ENCODE peak calls at places on chromosomes 12 and 14, in ten cellular contexts. P is dorsolateral prefrontal cortex, E is MM.1S, B is A549, T is AG04450, I is left ventricle myocardium inferior, O is neural progenitor cell, D is uterus, K is PC-9, N is ovary. H is an unnamed sample.

GRCh38 chr14:60349663-60350365 is 100.8 kb downstream of the PPM1A start:
- DNase-seq in P (no peak), E (peak; percentile 55), B (peak; percentile 58), T (peak; percentile 33), I (no peak), O (peak; percentile 75), D (no peak), K (no peak), N (peak; percentile 8), H (peak; percentile 32)

GRCh38 chr12:69065804-69066203 is 132.8 kb upstream of the CPM start:
- DNase-seq in P (no peak), E (no peak), B (no peak), T (no peak), I (no peak), O (no peak), D (no peak), K (no peak), N (no peak), H (no peak)

GRCh38 chr12:7497661-7498060 is 5.9 kb downstream of the CD163 start:
- DNase-seq in P (no peak), E (no peak), B (no peak), T (no peak), I (no peak), O (no peak), D (no peak), K (no peak), N (no peak), H (no peak)

GRCh38 chr12:28869197-28869596 is 279.9 kb upstream of the FAR2 start:
- DNase-seq in P (no peak), E (no peak), B (peak; percentile 14), T (peak; percentile 39), I (no peak), O (no peak), D (no peak), K (no peak), N (no peak), H (no peak)

GRCh38 chr12:111753144-111753881 is 13.4 kb upstream of the ALDH2 start:
- DNase-seq in P (peak; percentile 52), E (no peak), B (peak; percentile 63), T (peak; percentile 39), I (peak; percentile 61), O (peak; percentile 82), D (peak; percentile 70), K (no peak), N (peak; percentile 52), H (peak; percentile 62)

GRCh38 chr14:39370415-39370814 is 61.8 kb downstream of the FBXO33 start:
- DNase-seq in P (no peak), E (no peak), B (no peak), T (no peak), I (no peak), O (no peak), D (no peak), K (no peak), N (no peak), H (no peak)

GRCh38 chr12:92470608-92471021 is 232.2 kb upstream of the PLEKHG7 start:
- DNase-seq in P (no peak), E (peak; percentile 16), B (no peak), T (no peak), I (no peak), O (no peak), D (no peak), K (no peak), N (no peak), H (no peak)

GRCh38 chr12:99444859-99445316 is 202.7 kb upstream of the GARIN6 start:
- DNase-seq in P (no peak), E (no peak), B (peak; percentile 76), T (no peak), I (no peak), O (no peak), D (no peak), K (no peak), N (no peak), H (no peak)

GRCh38 chr12:54497883-54498282 is 331 bp downstream of the NCKAP1L start:
- DNase-seq in P (no peak), E (peak; percentile 9), B (no peak), T (no peak), I (no peak), O (no peak), D (no peak), K (no peak), N (no peak), H (no peak)
- H3K4me3 ChIP-seq in P (peak overlapping the region; percentile 13), E (peak overlapping the region; percentile 72), B (no peak overlapping the region), T (no peak overlapping the region), I (peak overlapping the region; percentile 47), O (no peak overlapping the region), D (no peak overlapping the region), K (no peak overlapping the region), N (no peak overlapping the region), H (no peak overlapping the region)

DNA sequence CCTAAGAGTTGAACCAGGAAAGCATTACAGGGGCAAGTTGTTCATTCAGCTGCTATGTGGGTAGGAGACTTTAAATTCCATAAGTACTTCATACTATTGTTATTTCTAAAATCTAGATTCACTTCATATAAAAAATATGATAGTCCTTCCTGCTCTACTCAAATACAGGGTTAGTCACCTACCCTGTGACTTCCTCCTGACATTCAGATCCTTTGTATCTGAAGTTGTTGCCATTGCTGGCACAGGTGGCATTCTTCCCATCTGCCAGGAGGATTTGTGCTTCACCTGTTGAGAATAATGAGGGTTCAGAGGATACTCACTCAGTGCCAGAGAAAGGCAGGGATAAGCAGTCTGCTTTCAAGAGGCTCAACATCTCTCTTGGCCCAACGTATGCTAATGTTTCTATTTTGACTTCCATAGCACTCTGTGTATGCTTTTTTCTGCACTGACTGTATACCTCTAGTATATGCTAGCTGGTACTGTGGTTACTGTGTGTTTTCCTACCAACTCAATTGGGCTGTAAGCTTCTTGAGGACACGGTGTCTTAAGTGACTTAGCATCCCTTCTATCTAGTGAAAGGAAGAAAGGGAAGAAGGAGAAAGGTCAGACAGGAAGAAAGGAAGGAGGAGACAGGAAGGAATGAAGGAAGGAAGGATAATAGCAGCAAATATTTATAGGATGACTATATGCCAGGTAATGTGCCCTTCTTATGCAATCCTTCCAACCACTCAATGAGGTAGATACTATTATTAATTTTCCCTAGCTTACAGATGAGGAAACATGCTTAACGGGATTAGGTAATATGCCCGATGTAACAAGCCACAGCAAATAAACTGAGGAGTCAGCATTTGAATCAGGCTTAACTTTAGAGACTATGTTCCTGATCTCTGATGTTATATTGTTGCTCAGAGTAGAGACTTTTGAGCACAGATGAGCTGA is 38.5 kb upstream of the FGF6 start:
- DNase-seq in P (no peak), E (no peak), B (no peak), T (no peak), I (no peak), O (no peak), D (no peak), K (peak; percentile 47), N (no peak), H (no peak)
- H3K27ac ChIP-seq in P (peak overlapping the region; percentile 76), E (no peak overlapping the region), B (no peak overlapping the region), T (no peak overlapping the region), I (no peak overlapping the region), O (no peak overlapping the region), D (no peak overlapping the region), K (peak overlapping the region; percentile 9), N (no peak overlapping the region), H (peak overlapping the region; percentile 12)

GRCh38 chr14:50633954-50634353 is 34.2 kb downstream of the SAV1 start:
- DNase-seq in P (no peak), E (no peak), B (no peak), T (no peak), I (no peak), O (no peak), D (no peak), K (no peak), N (no peak), H (no peak)

GRCh38 chr14:50635136-50635535 is 33.0 kb downstream of the SAV1 start:
- DNase-seq in P (no peak), E (no peak), B (no peak), T (no peak), I (no peak), O (no peak), D (no peak), K (no peak), N (no peak), H (no peak)

GRCh38 chr14:50631408-50631821 is 36.7 kb downstream of the SAV1 start:
- DNase-seq in P (no peak), E (no peak), B (no peak), T (no peak), I (no peak), O (no peak), D (no peak), K (no peak), N (no peak), H (no peak)
- TF ChIP-seq CTCF in P (no peak), E (no peak), B (no peak), T (no peak), I (no peak), O (no peak), D (no peak), K (no peak), N (no peak), H (no peak)

DNA sequence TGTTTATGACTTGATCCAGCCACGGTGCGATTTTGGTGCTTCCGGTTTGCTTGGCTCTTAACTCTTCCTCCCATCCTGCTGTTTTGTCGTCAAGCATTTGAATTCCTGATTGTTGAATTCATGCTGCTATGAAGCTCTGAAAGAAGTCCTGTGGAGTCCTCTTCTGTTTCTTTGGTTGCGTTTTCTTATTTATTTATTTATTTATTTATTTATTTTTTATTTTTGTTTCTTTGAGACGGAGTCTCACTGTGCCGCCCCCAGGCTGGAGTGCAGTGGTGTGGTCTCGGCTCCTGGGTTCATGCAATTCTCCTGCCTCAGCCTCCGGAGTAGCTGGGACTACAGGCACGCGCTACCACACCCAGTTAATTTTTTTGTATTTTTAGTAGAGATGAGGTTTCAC is 3.0 kb upstream of the MTA1 start:
- DNase-seq in P (no peak), E (no peak), B (no peak), T (no peak), I (no peak), O (no peak), D (no peak), K (no peak), N (no peak), H (no peak)
- H3K4me3 ChIP-seq in P (no peak overlapping the region), E (no peak overlapping the region), B (no peak overlapping the region), T (no peak overlapping the region), I (no peak overlapping the region), O (no peak overlapping the region), D (no peak overlapping the region), K (no peak overlapping the region), N (no peak overlapping the region), H (no peak overlapping the region)

GRCh38 chr12:26800858-26801257 is 32.1 kb downstream of the ITPR2 start:
- DNase-seq in P (no peak), E (no peak), B (no peak), T (no peak), I (no peak), O (no peak), D (no peak), K (no peak), N (no peak), H (no peak)
- H3K27ac ChIP-seq in P (no peak overlapping the region), E (no peak overlapping the region), B (no peak overlapping the region), T (no peak overlapping the region), I (no peak overlapping the region), O (no peak overlapping the region), D (no peak overlapping the region), K (no peak overlapping the region), N (no peak overlapping the region), H (no peak overlapping the region)

GRCh38 chr12:128798543-128799341 is 25.0 kb downstream of the SLC15A4 start:
- DNase-seq in P (no peak), E (no peak), B (no peak), T (no peak), I (no peak), O (no peak), D (no peak), K (no peak), N (no peak), H (no peak)
- TF ChIP-seq CTCF in P (peak; percentile 22), E (no peak), B (peak; percentile 17), T (peak; percentile 20), I (peak; percentile 16), O (peak; percentile 35), D (no peak), K (no peak), N (no peak), H (no peak)